ENCODE peak calls at places on chromosome 1, in eight cellular contexts. P, U, A, W, Q, M, S and L are unnamed samples.
A peak's percentile ranks its signal among the peaks of the same experiment; 100 is the strongest.

GRCh38 chr1:248822148-248823032 is 3.3 kb downstream of the SH3BP5L start:
- DNase-seq in P (no peak), U (no peak), A (no peak), W (no peak), Q (no peak), M (no peak), S (no peak), L (peak; percentile 55)

GRCh38 chr1:116357487-116357886 is 15.6 kb upstream of the ATP1A1 start:
- DNase-seq in P (no peak), U (no peak), A (no peak), W (no peak), Q (no peak), M (no peak), S (no peak), L (no peak)

GRCh38 chr1:229989591-229990248 is 77.3 kb upstream of the GALNT2 start:
- DNase-seq in P (no peak), U (no peak), A (no peak), W (no peak), Q (no peak), M (peak; percentile 33), S (no peak), L (no peak)

GRCh38 chr1:216193839-216194443 is 229.3 kb downstream of the USH2A start:
- DNase-seq in P (no peak), U (no peak), A (peak; percentile 26), W (no peak), Q (no peak), M (no peak), S (no peak), L (no peak)

GRCh38 chr1:233289676-233290075 is 5.8 kb downstream of the PCNX2 start:
- DNase-seq in P (no peak), U (no peak), A (no peak), W (no peak), Q (no peak), M (no peak), S (no peak), L (no peak)

GRCh38 chr1:18204568-18204967 is 97.0 kb downstream of the IGSF21 start:
- DNase-seq in P (no peak), U (no peak), A (no peak), W (no peak), Q (no peak), M (no peak), S (no peak), L (no peak)

GRCh38 chr1:103250441-103250861 is 142.1 kb upstream of the COL11A1 start:
- DNase-seq in P (no peak), U (no peak), A (peak; percentile 8), W (no peak), Q (no peak), M (no peak), S (no peak), L (no peak)

GRCh38 chr1:228151526-228151925 is 1.8 kb downstream of the GJC2 start:
- DNase-seq in P (peak; percentile 12), U (no peak), A (no peak), W (peak; percentile 44), Q (peak; percentile 5), M (no peak), S (no peak), L (no peak)

GRCh38 chr1:8396912-8397406 is 79.0 kb downstream of the SLC45A1 start:
- DNase-seq in P (no peak), U (no peak), A (peak; percentile 66), W (no peak), Q (peak; percentile 34), M (peak; percentile 38), S (peak; percentile 70), L (no peak)

GRCh38 chr1:2049517-2050481 is at the start of gene PRKCZ:
- DNase-seq in P (no peak), U (peak; percentile 91), A (peak; percentile 97), W (peak; percentile 76), Q (peak; percentile 97), M (peak; percentile 87), S (no peak), L (peak; percentile 74)
- H3K27me3 ChIP-seq in P (peaks cover 63% of the 10 kb centered on the region), U (no peaks in the 10 kb centered on the region), A (peaks cover 3% of the 10 kb centered on the region), W (no peaks in the 10 kb centered on the region), Q (peaks cover 44% of the 10 kb centered on the region), M (peaks cover 2% of the 10 kb centered on the region), S (peaks cover 4% of the 10 kb centered on the region), L (peaks cover 13% of the 10 kb centered on the region)

GRCh38 chr1:113211467-113211866 is 138.5 kb downstream of the LRIG2 start:
- DNase-seq in P (peak; percentile 19), U (no peak), A (no peak), W (no peak), Q (no peak), M (no peak), S (no peak), L (no peak)

GRCh38 chr1:113201560-113201959 is 128.6 kb downstream of the LRIG2 start:
- DNase-seq in P (no peak), U (no peak), A (no peak), W (no peak), Q (no peak), M (no peak), S (no peak), L (no peak)

GRCh38 chr1:113207019-113207418 is 134.0 kb downstream of the LRIG2 start:
- DNase-seq in P (no peak), U (no peak), A (no peak), W (no peak), Q (no peak), M (no peak), S (no peak), L (no peak)

GRCh38 chr1:113210248-113210647 is 137.2 kb downstream of the LRIG2 start:
- DNase-seq in P (no peak), U (no peak), A (peak; percentile 48), W (no peak), Q (peak; percentile 77), M (no peak), S (no peak), L (no peak)

DNA sequence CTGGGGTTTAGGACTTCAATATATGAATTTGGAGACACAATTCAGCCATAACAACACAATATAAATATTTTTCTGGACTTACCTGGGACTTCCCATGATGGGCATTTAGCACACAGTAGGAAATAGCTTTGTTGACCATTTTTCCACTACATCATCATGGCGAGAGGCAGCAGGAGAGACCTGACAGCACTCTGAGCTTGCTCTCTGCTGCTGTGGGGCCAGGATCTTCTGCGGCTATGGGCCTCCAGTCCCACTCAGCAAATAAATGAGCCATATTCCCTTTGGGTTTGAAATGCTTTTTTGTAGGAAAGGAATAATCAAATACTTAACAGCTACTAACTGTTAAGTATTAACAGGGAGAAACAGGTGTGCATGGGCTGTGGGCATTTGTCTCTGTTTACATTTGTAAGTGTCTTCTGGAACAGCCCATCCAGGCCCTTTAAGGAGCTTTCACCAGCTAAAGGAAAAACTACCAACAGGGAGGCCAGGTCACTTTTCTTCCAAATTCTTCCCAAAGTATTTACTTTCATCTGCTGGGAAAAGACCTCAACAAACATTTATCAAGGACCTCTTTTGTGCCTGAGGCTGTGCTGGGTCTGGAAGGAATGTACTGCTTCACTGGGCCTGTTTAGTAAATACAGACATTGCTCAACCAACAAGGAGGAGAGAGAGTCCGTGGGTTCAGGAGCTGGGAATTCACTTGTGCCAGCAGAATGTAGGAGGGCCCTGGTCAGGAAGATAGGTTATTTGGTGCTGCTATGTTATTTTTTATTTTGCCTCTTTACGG is 133.2 kb downstream of the LRIG2 start:
- DNase-seq in P (no peak), U (no peak), A (no peak), W (no peak), Q (no peak), M (no peak), S (no peak), L (no peak)
- H3K4me3 ChIP-seq in P (no peak overlapping the region), U (no peak overlapping the region), A (no peak overlapping the region), W (no peak overlapping the region), Q (no peak overlapping the region), M (no peak overlapping the region), S (no peak overlapping the region), L (no peak overlapping the region)

DNA sequence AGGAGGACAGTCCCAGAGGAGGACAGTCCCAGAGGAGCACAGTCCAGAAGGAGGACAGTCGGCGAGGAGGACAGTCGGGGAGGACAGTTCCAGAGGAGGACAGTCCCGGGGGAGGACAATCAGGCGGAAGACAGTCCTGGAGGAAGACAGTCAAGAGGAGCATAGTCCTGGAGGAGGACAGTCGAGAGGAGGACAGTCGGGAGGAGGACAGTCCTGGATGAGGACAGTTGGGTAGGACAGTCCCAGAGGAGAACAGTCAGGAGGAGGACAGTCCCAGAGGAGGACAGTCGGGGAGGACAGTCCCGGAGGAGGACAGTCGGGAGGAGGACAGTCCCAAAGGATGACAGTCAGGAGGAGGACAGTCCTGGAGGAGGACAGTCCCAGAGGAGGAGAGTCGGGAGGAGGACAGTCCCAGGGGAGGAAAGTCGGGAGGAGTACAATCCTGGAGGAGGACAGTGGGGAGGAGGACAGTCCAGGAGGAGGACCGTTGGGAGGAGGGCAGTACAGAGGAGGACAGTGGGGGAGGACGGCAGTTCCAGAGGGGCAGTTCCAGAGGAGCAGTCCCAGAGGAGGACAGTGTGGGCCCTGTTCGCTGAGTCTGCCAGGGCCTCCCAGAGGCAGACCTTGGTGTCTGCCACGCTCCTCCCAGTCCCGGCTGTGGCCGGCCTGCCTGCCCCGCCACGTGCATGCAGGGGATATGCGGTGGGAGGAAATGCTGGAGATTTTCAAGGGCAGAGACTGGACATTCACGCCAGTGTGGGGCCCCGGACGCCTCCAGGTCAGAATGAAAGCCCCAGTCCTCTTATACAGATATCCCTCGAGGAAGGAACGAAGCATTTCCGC is 183.8 kb upstream of the ARHGEF16 start:
- DNase-seq in P (no peak), U (no peak), A (no peak), W (no peak), Q (no peak), M (no peak), S (no peak), L (no peak)
- H3K27me3 ChIP-seq in P (no peaks in the 10 kb centered on the region), U (no peaks in the 10 kb centered on the region), A (peaks cover 3% of the 10 kb centered on the region), W (no peaks in the 10 kb centered on the region), Q (no peaks in the 10 kb centered on the region), M (no peaks in the 10 kb centered on the region), S (no peaks in the 10 kb centered on the region), L (no peaks in the 10 kb centered on the region)

DNA sequence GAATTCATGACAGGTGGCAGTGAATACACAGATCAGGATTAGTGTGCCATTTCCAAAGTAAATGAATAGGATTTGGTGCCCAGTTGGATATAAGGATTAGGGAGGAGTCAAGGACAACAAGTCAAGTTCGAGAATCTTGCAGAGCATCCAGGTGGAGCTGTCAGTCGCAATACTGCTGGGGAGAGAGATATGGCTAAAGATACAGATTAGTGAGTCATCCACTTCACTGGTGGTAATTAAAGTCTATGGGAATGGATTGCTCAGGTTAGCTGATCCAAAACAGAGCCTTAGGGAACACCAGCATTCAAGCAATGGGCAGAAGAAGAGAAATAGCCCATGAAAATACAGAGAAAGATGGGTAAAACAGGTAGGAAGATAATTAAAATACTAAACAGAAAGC is 26.8 kb downstream of the BCAS2 start:
- DNase-seq in P (no peak), U (no peak), A (no peak), W (no peak), Q (no peak), M (no peak), S (no peak), L (no peak)
- H3K4me3 ChIP-seq in P (no peak overlapping the region), U (no peak overlapping the region), A (no peak overlapping the region), W (no peak overlapping the region), Q (no peak overlapping the region), M (no peak overlapping the region), S (no peak overlapping the region), L (no peak overlapping the region)

GRCh38 chr1:156929596-156930238 is 9.3 kb downstream of the LRRC71 start:
- DNase-seq in P (no peak), U (no peak), A (no peak), W (peak; percentile 32), Q (no peak), M (no peak), S (no peak), L (no peak)
- H3K27me3 ChIP-seq in P (peaks cover 2% of the 10 kb centered on the region), U (no peaks in the 10 kb centered on the region), A (peaks cover 58% of the 10 kb centered on the region), W (no peaks in the 10 kb centered on the region), Q (peaks cover 61% of the 10 kb centered on the region), M (peaks cover 7% of the 10 kb centered on the region), S (no peaks in the 10 kb centered on the region), L (peaks cover 9% of the 10 kb centered on the region)